ENCODE peak calls at places on chromosomes 12 and 14, in eight cellular contexts. H is ovary, D is heart left ventricle, R is tibial nerve, W is right lobe of liver, J is prostate gland, N is stomach, Z is A549. V is an unnamed sample.
A peak's percentile ranks its signal among the peaks of the same experiment; 100 is the strongest.

GRCh38 chr12:116532428-116532827 is 26.8 kb upstream of the MAP1LC3B2 start:
- DNase-seq in H (no peak), N (no peak), Z (no peak), J (no peak), W (no peak), D (no peak), R (no peak), V (peak; percentile 45)

GRCh38 chr14:54312166-54312801 is 84.5 kb upstream of the CDKN3 start:
- DNase-seq in D (no peak), N (no peak), H (no peak), Z (peak; percentile 40), W (no peak), R (no peak), J (peak; percentile 85), V (no peak)

GRCh38 chr12:48758737-48759136 is 30.2 kb downstream of the ADCY6 start:
- DNase-seq in D (no peak), R (no peak), W (no peak), N (no peak), H (no peak), J (no peak), Z (no peak), V (no peak)

GRCh38 chr14:73290279-73290678 is 53.0 kb downstream of the PAPLN start:
- DNase-seq in W (no peak), N (no peak), D (no peak), H (no peak), Z (no peak), J (no peak), R (no peak), V (no peak)

GRCh38 chr14:33294419-33294818 is 355.7 kb downstream of the NPAS3 start:
- DNase-seq in H (no peak), N (no peak), J (no peak), W (no peak), D (no peak), R (no peak), Z (no peak), V (no peak)

GRCh38 chr12:122934722-122935121 is 31.5 kb downstream of the ABCB9 start:
- DNase-seq in Z (no peak), H (no peak), W (no peak), R (no peak), N (no peak), J (no peak), D (no peak), V (no peak)

GRCh38 chr12:56461235-56462159 is 6.9 kb upstream of the SPRYD4 start:
- DNase-seq in N (no peak), D (no peak), R (no peak), Z (no peak), H (no peak), J (no peak), W (no peak), V (no peak)

GRCh38 chr14:51954657-51955056 is 34.7 kb upstream of the RTRAF start:
- DNase-seq in N (no peak), J (no peak), R (no peak), W (no peak), D (no peak), Z (no peak), H (no peak), V (no peak)

GRCh38 chr14:96783306-96784224 is 13.6 kb upstream of the VRK1 start:
- DNase-seq in H (no peak), J (no peak), N (no peak), Z (no peak), W (no peak), R (no peak), D (no peak), V (no peak)

GRCh38 chr12:124445121-124445718 is 122.2 kb downstream of the NCOR2 start:
- DNase-seq in D (no peak), Z (no peak), N (no peak), R (no peak), J (no peak), W (peak; percentile 52), H (no peak), V (no peak)

GRCh38 chr12:104435765-104436164 is 21.0 kb upstream of the CHST11 start:
- DNase-seq in Z (no peak), R (no peak), D (no peak), W (no peak), H (no peak), J (no peak), N (no peak), V (no peak)

GRCh38 chr14:52268191-52269061 is 928 bp downstream of the PTGDR start:
- DNase-seq in R (no peak), D (peak; percentile 22), J (no peak), H (no peak), N (no peak), W (no peak), Z (no peak), V (peak; percentile 84)

DNA sequence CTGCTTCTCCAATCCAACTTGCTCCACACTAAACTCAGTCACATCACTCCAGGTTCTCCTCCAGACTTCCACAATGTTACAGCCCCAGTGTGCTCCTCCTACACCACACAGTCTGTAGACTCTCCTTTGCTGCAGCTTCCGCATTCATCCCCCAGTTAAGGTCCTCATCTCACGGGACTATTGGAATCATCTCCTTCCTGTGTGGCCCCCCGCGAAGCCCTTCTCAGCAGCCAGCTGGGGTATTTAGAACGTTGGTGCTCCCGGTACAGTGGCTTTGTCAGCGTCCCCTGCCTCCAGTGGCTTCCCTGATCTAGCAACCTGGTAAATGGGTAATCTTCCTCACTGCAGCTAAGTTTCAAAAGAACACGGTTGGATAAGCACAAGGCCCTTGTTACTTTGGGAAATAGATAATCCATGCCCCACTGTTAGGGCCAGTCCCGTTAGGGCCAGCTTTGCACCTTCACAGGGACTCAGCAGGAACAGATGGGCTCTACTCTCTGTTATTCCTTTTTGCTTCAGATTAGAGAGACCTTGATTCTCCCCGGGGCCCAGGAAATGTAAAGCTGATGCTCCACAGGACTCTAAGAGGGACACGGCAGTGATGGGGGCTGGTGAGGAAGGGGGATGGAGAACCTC is 823 bp upstream of the TSPAN11 start:
- DNase-seq in Z (no peak), J (no peak), R (no peak), D (peak; percentile 14), N (no peak), W (no peak), H (no peak), V (no peak)
- H3K4me3 ChIP-seq in Z (no peak overlapping the region), J (peak overlapping the region; percentile 34), R (peak overlapping the region; percentile 59), D (no peak overlapping the region), N (peak overlapping the region; percentile 39), W (peak overlapping the region; percentile 40), H (no peak overlapping the region), V (no peak overlapping the region)

GRCh38 chr14:34633697-34634096 is 3.7 kb upstream of the SNX6 start:
- DNase-seq in J (no peak), Z (no peak), N (no peak), H (no peak), W (no peak), R (no peak), D (no peak), V (no peak)

GRCh38 chr14:34628681-34629135 is 1.2 kb downstream of the SNX6 start:
- DNase-seq in H (no peak), D (no peak), J (no peak), W (no peak), N (peak; percentile 37), Z (peak; percentile 26), R (no peak), V (no peak)

GRCh38 chr14:34632451-34632850 is 2.5 kb upstream of the SNX6 start:
- DNase-seq in N (no peak), J (no peak), W (no peak), R (no peak), H (no peak), Z (no peak), D (no peak), V (no peak)

GRCh38 chr14:34629344-34629656 is 648 bp downstream of the SNX6 start:
- DNase-seq in R (no peak), Z (no peak), N (no peak), J (no peak), W (no peak), D (no peak), H (no peak), V (no peak)

DNA sequence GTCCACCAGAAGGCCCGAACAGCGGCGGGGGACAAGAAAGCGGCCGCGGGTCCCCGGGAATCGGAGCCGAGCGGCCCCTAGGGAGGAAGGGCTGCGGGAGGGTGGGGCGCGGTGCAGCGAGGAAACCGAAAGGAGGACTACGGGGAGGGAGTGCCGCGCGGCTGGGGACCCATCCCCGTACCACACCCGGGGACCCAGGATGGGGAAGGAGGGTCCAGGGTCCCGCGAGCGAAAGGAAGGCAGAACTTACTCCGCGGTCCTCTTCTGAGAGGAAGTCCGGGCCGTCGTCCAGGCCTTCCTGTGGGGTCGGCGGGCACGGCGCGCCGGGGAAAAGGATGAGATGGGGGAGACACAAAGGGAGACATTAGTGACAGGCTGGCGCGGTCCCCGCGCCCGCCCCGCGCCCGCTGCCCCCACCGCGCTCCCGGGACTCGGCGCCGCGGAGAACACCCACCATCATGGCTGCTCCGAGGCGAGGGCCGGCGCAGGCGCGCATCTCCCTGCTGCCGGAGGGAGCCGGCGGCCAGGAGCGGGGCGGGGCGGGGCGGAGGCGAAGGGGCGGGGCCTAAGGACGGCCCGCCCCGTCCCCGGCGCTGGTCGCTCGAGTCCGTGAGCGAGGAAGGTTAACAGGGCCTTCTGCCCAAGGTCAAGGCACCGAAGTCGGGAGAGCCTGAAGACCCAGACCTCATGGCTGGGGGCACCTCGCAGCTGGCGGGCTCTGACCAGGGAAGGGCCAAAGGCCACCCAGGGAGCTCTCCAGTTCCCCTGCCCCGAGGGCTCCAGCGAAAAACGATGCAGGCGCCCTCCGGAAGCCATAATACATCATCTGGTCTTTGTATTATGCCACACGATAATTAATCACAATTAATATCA is at the start of gene SNX6:
- DNase-seq in Z (peak; percentile 78), H (peak; percentile 90), N (peak; percentile 85), W (peak; percentile 86), D (peak; percentile 88), R (peak; percentile 71), J (peak; percentile 78), V (peak; percentile 97)
- TF ChIP-seq POLR2A in Z (peak; percentile 62), H (peak; percentile 37), N (no peak), W (peak; percentile 70), D (no peak), R (peak; percentile 80), J (peak; percentile 72), V (no peak)

GRCh38 chr14:74510955-74511354 is 17.4 kb downstream of the ISCA2 start:
- DNase-seq in D (no peak), N (no peak), Z (peak; percentile 43), H (peak; percentile 62), J (no peak), W (peak; percentile 26), R (no peak), V (peak; percentile 60)
- H3K27ac ChIP-seq in D (no peak overlapping the region), N (no peak overlapping the region), Z (no peak overlapping the region), H (no peak overlapping the region), J (no peak overlapping the region), W (no peak overlapping the region), R (peak overlapping the region; percentile 37), V (no peak overlapping the region)

GRCh38 chr14:77024171-77024627 is 4.3 kb downstream of the IRF2BPL start:
- DNase-seq in Z (peak; percentile 80), H (peak; percentile 61), N (no peak), J (peak; percentile 47), R (no peak), D (peak; percentile 44), W (peak; percentile 68), V (no peak)
- H3K4me3 ChIP-seq in Z (peak overlapping the region; percentile 78), H (peak overlapping the region; percentile 85), N (peak overlapping the region; percentile 71), J (peak overlapping the region; percentile 8), R (peak overlapping the region; percentile 93), D (no peak overlapping the region), W (peak overlapping the region; percentile 73), V (no peak overlapping the region)

GRCh38 chr12:121430821-121431415 is 31.0 kb downstream of the RNF34 start:
- DNase-seq in N (no peak), R (no peak), H (no peak), J (no peak), D (no peak), Z (no peak), W (no peak), V (no peak)
- TF ChIP-seq POLR2A in N (no peak), R (no peak), H (no peak), J (no peak), D (no peak), Z (no peak), W (no peak), V (no peak)

GRCh38 chr12:27576667-27577347 is 52.8 kb downstream of the PPFIBP1 start:
- DNase-seq in N (no peak), H (no peak), J (no peak), D (no peak), W (no peak), Z (no peak), R (no peak), V (no peak)
- H3K27ac ChIP-seq in N (no peak overlapping the region), H (no peak overlapping the region), J (no peak overlapping the region), D (no peak overlapping the region), W (no peak overlapping the region), Z (no peak overlapping the region), R (no peak overlapping the region), V (no peak overlapping the region)